ENCODE peak calls at places on chromosome 9, in seven cellular contexts. G is H1, T is mesenchymal stem cell, B is mesendoderm, N is IMR-90, J is neuronal stem cell, O is H9. F is an unnamed sample.

GRCh38 chr9:111599092-111599947 is at the start of gene PTGR1:
- DNase-seq in G (peak; percentile 29), T (peak; percentile 92), B (peak; percentile 93), N (peak; percentile 89), J (peak; percentile 71), O (peak; percentile 84), F (peak; percentile 55)

GRCh38 chr9:2722715-2723114 is 5.4 kb downstream of the KCNV2 start:
- DNase-seq in G (no peak), T (no peak), B (peak; percentile 65), N (peak; percentile 59), J (no peak), O (peak; percentile 40), F (no peak)

GRCh38 chr9:110256142-110256391 is 240 bp downstream of the TXN start:
- DNase-seq in G (no peak), T (no peak), B (no peak), N (no peak), J (no peak), O (no peak), F (no peak)

GRCh38 chr9:83622814-83623633 is at the start of gene IDNK:
- DNase-seq in G (no peak), T (peak; percentile 62), B (peak; percentile 78), N (peak; percentile 24), J (peak; percentile 58), O (peak; percentile 70), F (peak; percentile 39)

GRCh38 chr9:126666155-126666803 is 52.6 kb downstream of the LMX1B start:
- DNase-seq in G (no peak), T (no peak), B (no peak), N (no peak), J (no peak), O (no peak), F (no peak)

GRCh38 chr9:21505425-21506179 is 23.5 kb upstream of the IFNE start:
- DNase-seq in G (no peak), T (no peak), B (no peak), N (peak; percentile 30), J (no peak), O (no peak), F (peak; percentile 34)

GRCh38 chr9:136821333-136822031 is 13.7 kb downstream of the RABL6 start:
- DNase-seq in G (no peak), T (peak; percentile 33), B (peak; percentile 47), N (no peak), J (no peak), O (no peak), F (no peak)

GRCh38 chr9:136856078-136856474 is 3.9 kb downstream of the MAMDC4 start:
- DNase-seq in G (no peak), T (no peak), B (no peak), N (no peak), J (no peak), O (peak; percentile 30), F (no peak)

GRCh38 chr9:133141833-133142594 is 21.0 kb upstream of the RALGDS start:
- DNase-seq in G (no peak), T (no peak), B (no peak), N (no peak), J (no peak), O (no peak), F (no peak)

GRCh38 chr9:126219717-126220116 is 106.9 kb upstream of the MVB12B start:
- DNase-seq in G (no peak), T (no peak), B (peak; percentile 19), N (no peak), J (no peak), O (peak; percentile 39), F (no peak)

GRCh38 chr9:93096131-93096802 is at the start of gene CARD19:
- DNase-seq in G (no peak), T (peak; percentile 44), B (peak; percentile 26), N (peak; percentile 12), J (peak; percentile 31), O (no peak), F (peak; percentile 47)

GRCh38 chr9:86795047-86795437 is 152.3 kb downstream of the GAS1 start:
- DNase-seq in G (no peak), T (no peak), B (no peak), N (no peak), J (no peak), O (no peak), F (no peak)

GRCh38 chr9:132942541-132943182 is 1.8 kb downstream of the TSC1 start:
- DNase-seq in G (no peak), T (peak; percentile 56), B (no peak), N (peak; percentile 69), J (no peak), O (no peak), F (no peak)

GRCh38 chr9:6758418-6759113 is 793 bp downstream of the KDM4C start:
- DNase-seq in G (no peak), T (peak; percentile 81), B (peak; percentile 61), N (peak; percentile 51), J (peak; percentile 51), O (peak; percentile 52), F (peak; percentile 31)

GRCh38 chr9:17810728-17811634 is 232.1 kb downstream of the SH3GL2 start:
- DNase-seq in G (no peak), T (peak; percentile 48), B (peak; percentile 50), N (peak; percentile 66), J (peak; percentile 67), O (no peak), F (peak; percentile 37)

DNA sequence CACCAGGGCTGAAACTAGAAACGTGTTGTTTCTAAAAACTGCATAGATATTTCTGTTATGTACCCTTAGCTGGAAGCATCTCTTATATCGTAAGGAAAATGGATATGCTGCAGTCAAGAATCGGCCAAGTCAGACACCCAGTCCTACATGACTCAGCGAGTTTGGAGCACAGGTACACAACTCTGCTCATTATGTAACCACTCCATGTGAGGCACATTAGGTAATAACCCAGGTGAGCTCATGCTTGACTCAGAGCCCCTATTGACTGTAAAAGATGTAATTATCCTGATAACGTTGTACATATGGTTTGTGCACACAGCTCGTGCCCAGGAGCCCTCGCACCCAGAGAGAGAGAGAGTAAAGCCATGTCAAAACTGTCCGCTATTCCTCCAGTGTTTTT is 593.7 kb upstream of the ACO1 start:
- DNase-seq in G (no peak), T (no peak), B (no peak), N (no peak), J (no peak), O (no peak), F (peak; percentile 63)
- H3K23ac ChIP-seq in G (no peak overlapping the region), T (no peak overlapping the region), B (no peak overlapping the region), N (no peak overlapping the region), J (no peak overlapping the region), O (no peak overlapping the region), F (no peak overlapping the region)

GRCh38 chr9:130938652-130939404 is at the start of gene FIBCD1:
- DNase-seq in G (no peak), T (peak; percentile 43), B (peak; percentile 67), N (peak; percentile 34), J (no peak), O (peak; percentile 72), F (peak; percentile 8)

GRCh38 chr9:130937146-130938076 is 1.6 kb downstream of the FIBCD1 start:
- DNase-seq in G (no peak), T (no peak), B (no peak), N (no peak), J (no peak), O (no peak), F (no peak)

GRCh38 chr9:130936285-130937117 is 2.5 kb downstream of the FIBCD1 start:
- DNase-seq in G (peak; percentile 59), T (peak; percentile 78), B (peak; percentile 94), N (peak; percentile 75), J (no peak), O (peak; percentile 93), F (peak; percentile 29)

GRCh38 chr9:130939405-130939941 is 426 bp upstream of the FIBCD1 start:
- DNase-seq in G (no peak), T (no peak), B (peak; percentile 46), N (peak; percentile 11), J (no peak), O (peak; percentile 47), F (no peak)

GRCh38 chr9:130938184-130938651 is 829 bp downstream of the FIBCD1 start:
- DNase-seq in G (no peak), T (no peak), B (no peak), N (no peak), J (no peak), O (no peak), F (no peak)
- H3K23ac ChIP-seq in G (no peak overlapping the region), T (no peak overlapping the region), B (no peak overlapping the region), N (peak overlapping the region; percentile 45), J (peak overlapping the region; percentile 85), O (no peak overlapping the region), F (no peak overlapping the region)

GRCh38 chr9:130184983-130185382 is 12.8 kb downstream of the NCS1 start:
- DNase-seq in G (no peak), T (peak; percentile 15), B (peak; percentile 46), N (no peak), J (no peak), O (no peak), F (no peak)

GRCh38 chr9:130187523-130187846 is 15.3 kb downstream of the NCS1 start:
- DNase-seq in G (no peak), T (no peak), B (no peak), N (no peak), J (no peak), O (no peak), F (no peak)

GRCh38 chr9:130186839-130187522 is 14.8 kb downstream of the NCS1 start:
- DNase-seq in G (peak; percentile 39), T (peak; percentile 80), B (peak; percentile 91), N (peak; percentile 55), J (no peak), O (peak; percentile 87), F (peak; percentile 42)

GRCh38 chr9:130185494-130186005 is 13.3 kb downstream of the NCS1 start:
- DNase-seq in G (no peak), T (peak; percentile 69), B (no peak), N (peak; percentile 53), J (no peak), O (no peak), F (no peak)

DNA sequence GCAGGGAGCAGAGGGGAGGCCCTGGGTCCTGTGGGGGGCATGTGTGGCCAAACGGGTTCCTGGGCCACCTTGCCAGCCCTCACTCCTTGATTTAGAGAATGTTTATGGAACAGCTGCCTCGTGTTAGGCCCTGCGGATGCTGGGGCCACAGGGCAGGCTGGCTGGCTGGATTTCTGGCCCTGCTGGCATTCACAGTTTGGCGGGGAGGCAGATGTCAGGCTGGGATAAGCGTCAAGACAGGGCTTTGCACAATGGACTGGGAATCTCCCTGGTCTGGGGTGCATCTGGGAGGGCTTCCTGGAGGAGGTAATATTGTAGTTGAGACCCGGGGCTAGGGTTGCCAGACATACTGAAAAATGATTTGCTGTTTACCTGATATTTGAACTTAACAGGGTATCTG is 13.8 kb downstream of the NCS1 start:
- DNase-seq in G (no peak), T (peak; percentile 51), B (no peak), N (peak; percentile 37), J (no peak), O (no peak), F (no peak)
- H3K23ac ChIP-seq in G (no peak overlapping the region), T (no peak overlapping the region), B (no peak overlapping the region), N (peak overlapping the region; percentile 40), J (no peak overlapping the region), O (no peak overlapping the region), F (no peak overlapping the region)

DNA sequence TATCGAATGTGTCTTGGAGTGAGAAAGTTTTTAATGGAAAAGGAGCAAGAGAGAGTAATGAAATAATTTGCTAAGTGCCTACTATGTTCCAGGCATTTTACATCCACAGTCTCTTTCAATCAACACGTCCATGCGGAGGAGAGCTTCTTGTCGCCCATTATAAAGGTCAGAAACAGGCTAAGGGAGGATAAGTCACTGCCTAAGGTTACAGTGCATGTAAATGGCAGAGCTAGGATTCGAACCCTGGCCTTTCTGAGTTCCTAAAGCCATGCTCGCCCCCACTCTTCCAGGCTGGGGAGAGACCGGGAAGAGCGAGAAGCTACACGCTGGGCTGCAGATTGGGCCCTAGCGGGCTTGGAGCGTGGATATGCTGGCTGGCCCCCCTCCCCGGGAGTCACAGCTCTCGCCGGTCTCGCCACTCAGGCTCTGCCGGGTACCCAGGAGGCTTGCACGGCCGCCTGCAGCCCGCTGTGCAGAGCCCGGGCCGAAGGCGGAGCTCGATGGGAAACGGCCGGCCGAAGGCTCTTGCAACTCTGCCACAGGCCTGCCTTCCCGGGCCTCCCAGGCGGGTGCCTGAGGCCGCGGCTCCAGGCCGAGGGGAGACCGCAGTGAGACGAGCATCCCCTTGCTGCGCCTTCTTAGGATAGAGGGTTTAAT is 775 bp upstream of the LHX2 start:
- DNase-seq in G (no peak), T (no peak), B (peak; percentile 74), N (no peak), J (no peak), O (no peak), F (peak; percentile 66)
- H3K23ac ChIP-seq in G (no peak overlapping the region), T (peak overlapping the region; percentile 66), B (no peak overlapping the region), N (no peak overlapping the region), J (no peak overlapping the region), O (no peak overlapping the region), F (no peak overlapping the region)